ENCODE peak calls at places on chromosomes 4 and X, in nine cellular contexts. I is neural crest cell, E is HCT116, F is fibroblast of lung, T is WTC11, R is AG09319, B is lower lobe of right lung, U is cardiac fibroblast, Z is hepatocyte. N is an unnamed sample.

GRCh38 chr4:11623726-11624037 is 195.0 kb upstream of the HS3ST1 start:
- DNase-seq in B (no peak), T (peak), U (peak), R (no peak), I (no peak), Z (peak), E (no peak), F (no peak), N (no peak)

GRCh38 chrX:53072418-53073114 is 9.6 kb upstream of the TSPYL2 start:
- DNase-seq in Z (no peak), E (no peak), F (no peak), B (no peak), I (no peak), R (no peak), U (no peak), T (no peak), N (no peak)

GRCh38 chr4:38678078-38678477 is 14.1 kb downstream of the KLF3 start:
- DNase-seq in R (peak), U (peak), E (no peak), Z (no peak), T (no peak), B (no peak), I (no peak), F (peak), N (no peak)

GRCh38 chr4:120736312-120736711 is 186.2 kb downstream of the PRDM5 start:
- DNase-seq in E (no peak), R (no peak), I (no peak), T (no peak), B (no peak), F (peak), U (no peak), Z (no peak), N (no peak)

GRCh38 chrX:137151403-137151802 is 117.6 kb upstream of the GPR101 start:
- DNase-seq in I (no peak), E (no peak), B (no peak), Z (no peak), F (no peak), T (peak), U (no peak), R (no peak), N (no peak)

GRCh38 chr4:94577136-94577535 is 125.4 kb downstream of the PDLIM5 start:
- DNase-seq in E (no peak), Z (peak), B (no peak), R (no peak), I (no peak), U (peak), T (peak), F (peak), N (no peak)

GRCh38 chr4:2902126-2902525 is 58.5 kb downstream of the ADD1 start:
- DNase-seq in B (no peak), U (peak), E (no peak), R (no peak), Z (no peak), T (no peak), I (no peak), F (no peak), N (no peak)

GRCh38 chr4:176038789-176039188 is 26.9 kb upstream of the WDR17 start:
- DNase-seq in B (no peak), T (no peak), R (no peak), Z (no peak), I (no peak), U (no peak), F (no peak), E (no peak), N (no peak)

GRCh38 chr4:81651500-81651899 is 179.8 kb upstream of the RASGEF1B start:
- DNase-seq in T (no peak), B (no peak), E (no peak), F (peak), Z (peak), U (peak), I (no peak), R (no peak), N (no peak)

GRCh38 chr4:185896832-185897475 is 85.0 kb upstream of the SORBS2 start:
- DNase-seq in I (no peak), B (no peak), E (no peak), F (no peak), R (no peak), U (no peak), Z (no peak), T (no peak), N (no peak)

GRCh38 chrX:80237072-80237471 is 183.2 kb upstream of the TENT5D start:
- DNase-seq in I (no peak), U (no peak), R (no peak), Z (no peak), T (peak), B (no peak), F (no peak), E (no peak), N (no peak)

GRCh38 chr4:41256740-41257256 is at the start of gene UCHL1:
- DNase-seq in E (no peak), I (peak), U (peak), B (no peak), R (peak), F (peak), Z (peak), T (peak), N (peak)

GRCh38 chr4:184383497-184384055 is 90.8 kb downstream of the IRF2 start:
- DNase-seq in B (no peak), R (peak), Z (peak), I (no peak), E (peak), F (peak), U (peak), T (no peak), N (no peak)

GRCh38 chr4:105149771-105150170 is 3.1 kb downstream of the TET2 start:
- DNase-seq in R (no peak), F (peak), T (no peak), Z (peak), E (no peak), B (no peak), U (no peak), I (no peak), N (no peak)

GRCh38 chrX:97117572-97117971 is 233.9 kb downstream of the RPA4 start:
- DNase-seq in T (no peak), E (no peak), F (no peak), Z (no peak), U (no peak), B (no peak), R (no peak), I (no peak), N (no peak)

GRCh38 chrX:46865281-46865680 is 28.4 kb downstream of the RP2 start:
- DNase-seq in U (peak), R (no peak), F (peak), B (no peak), I (no peak), T (no peak), Z (no peak), E (no peak), N (no peak)

GRCh38 chr4:6019316-6020263 is 1.4 kb upstream of the C4orf50 start:
- DNase-seq in R (no peak), Z (peak), U (peak), B (no peak), T (peak), F (peak), E (peak), I (peak), N (peak)

GRCh38 chr4:105306158-105306781 is 159.6 kb downstream of the TET2 start:
- DNase-seq in F (peak), E (no peak), Z (no peak), R (no peak), B (no peak), U (peak), T (no peak), I (no peak), N (no peak)

GRCh38 chr4:7193040-7193958 is 961 bp downstream of the SORCS2 start:
- DNase-seq in E (no peak), I (no peak), Z (no peak), T (no peak), R (no peak), F (no peak), B (peak), U (no peak), N (peak)

GRCh38 chr4:115272585-115272984 is 159.2 kb upstream of the NDST4 start:
- DNase-seq in U (no peak), I (no peak), B (no peak), E (no peak), T (no peak), Z (no peak), F (no peak), R (no peak), N (no peak)

GRCh38 chr4:177251237-177251636 is 58.4 kb upstream of the NEIL3 start:
- DNase-seq in F (no peak), E (no peak), B (no peak), T (no peak), I (no peak), U (no peak), Z (peak), R (no peak), N (no peak)

GRCh38 chr4:140071806-140072205 is 82.2 kb downstream of the MAML3 start:
- DNase-seq in R (peak), F (peak), Z (no peak), T (no peak), I (no peak), U (peak), B (no peak), E (no peak), N (no peak)

GRCh38 chrX:126550816-126551215 is 1.8 kb downstream of the DCAF12L1 start:
- DNase-seq in R (no peak), F (no peak), I (no peak), U (no peak), B (no peak), T (no peak), E (no peak), Z (no peak), N (no peak)

GRCh38 chr4:135538698-135539097 is 1337.1 kb upstream of the PABPC4L start:
- DNase-seq in R (no peak), F (no peak), T (no peak), U (no peak), Z (no peak), I (no peak), E (no peak), B (no peak), N (no peak)

GRCh38 chr4:55675196-55675793 is 39.2 kb upstream of the NMU start:
- DNase-seq in E (no peak), T (no peak), I (no peak), B (no peak), Z (no peak), U (no peak), F (no peak), R (no peak), N (no peak)

GRCh38 chr4:121238461-121238860 is 74.3 kb upstream of the TNIP3 start:
- DNase-seq in F (no peak), Z (no peak), R (no peak), U (no peak), E (no peak), I (no peak), B (no peak), T (no peak), N (no peak)

GRCh38 chr4:14022428-14022827 is 394.9 kb upstream of the BOD1L1 start:
- DNase-seq in U (peak), R (no peak), I (no peak), B (no peak), E (no peak), T (no peak), F (peak), Z (no peak), N (no peak)

GRCh38 chr4:154626793-154627484 is 14.5 kb upstream of the FGG start:
- DNase-seq in E (peak), B (peak), I (peak), U (peak), F (peak), T (peak), R (no peak), Z (peak), N (no peak)

GRCh38 chr4:70722199-70722791 is 531 bp downstream of the RUFY3 start:
- DNase-seq in T (no peak), Z (no peak), U (peak), R (no peak), F (peak), E (no peak), B (no peak), I (no peak), N (no peak)

GRCh38 chrX:43068639-43069038 is 290.7 kb upstream of the PPP1R2C start:
- DNase-seq in I (no peak), T (no peak), R (no peak), E (no peak), B (no peak), Z (no peak), U (no peak), F (no peak), N (no peak)

GRCh38 chrX:43065978-43066377 is 288.0 kb upstream of the PPP1R2C start:
- DNase-seq in I (no peak), U (peak), Z (no peak), B (no peak), E (no peak), F (no peak), R (no peak), T (no peak), N (no peak)

DNA sequence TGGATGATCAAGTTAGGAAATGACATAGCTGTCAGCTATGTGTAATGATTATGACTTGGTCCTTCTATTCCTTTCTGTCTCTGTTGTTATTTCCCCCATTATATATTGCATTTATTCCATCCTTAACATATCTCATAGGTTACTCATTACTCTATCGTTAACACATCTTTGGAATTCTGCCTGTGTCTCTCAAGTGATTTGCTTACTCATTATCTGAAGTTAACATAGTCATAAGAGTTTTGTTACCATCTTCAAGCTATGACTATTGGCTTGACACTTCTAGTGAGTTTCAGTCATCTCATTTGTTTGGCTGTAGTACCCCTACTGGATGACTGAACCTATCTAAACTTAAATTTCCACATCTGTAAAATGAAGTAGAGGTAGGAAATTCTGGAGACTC is 286.1 kb upstream of the PPP1R2C start:
- DNase-seq in E (no peak), B (no peak), Z (no peak), I (no peak), F (no peak), U (no peak), T (no peak), R (no peak), N (no peak)
- TF ChIP-seq CTCF in E (no peak), B (no peak), Z (no peak), I (no peak), F (no peak), U (no peak), T (no peak), R (no peak), N (no peak)

GRCh38 chrX:135114392-135114791 is 5.9 kb downstream of the ETDB start:
- DNase-seq in F (no peak), B (no peak), U (no peak), I (no peak), E (no peak), T (no peak), R (no peak), Z (no peak), N (no peak)

GRCh38 chrX:135112743-135113142 is 7.6 kb downstream of the ETDB start:
- DNase-seq in Z (no peak), U (no peak), B (no peak), E (no peak), R (no peak), I (no peak), F (no peak), T (no peak), N (no peak)

GRCh38 chrX:135112096-135112729 is 8.1 kb downstream of the ETDB start:
- DNase-seq in E (peak), Z (peak), B (no peak), R (no peak), F (peak), I (no peak), U (peak), T (peak), N (no peak)
- TF ChIP-seq CTCF in E (peak), Z (peak), B (peak), R (peak), F (peak), I (peak), U (peak), T (peak), N (peak)

GRCh38 chr4:159303435-159303834 is 200.6 kb downstream of the RAPGEF2 start:
- DNase-seq in F (no peak), T (no peak), B (no peak), Z (no peak), U (no peak), E (no peak), R (no peak), I (no peak), N (no peak)

GRCh38 chr4:159312236-159312635 is 209.4 kb downstream of the RAPGEF2 start:
- DNase-seq in F (peak), E (no peak), T (no peak), Z (no peak), U (no peak), R (no peak), B (no peak), I (no peak), N (no peak)

GRCh38 chr4:159305129-159305528 is 202.2 kb downstream of the RAPGEF2 start:
- DNase-seq in I (no peak), B (no peak), F (peak), R (no peak), E (no peak), T (no peak), U (no peak), Z (no peak), N (no peak)

GRCh38 chr4:159307929-159308328 is 205.1 kb downstream of the RAPGEF2 start:
- DNase-seq in B (no peak), E (no peak), T (no peak), R (no peak), I (no peak), U (no peak), Z (no peak), F (no peak), N (no peak)

DNA sequence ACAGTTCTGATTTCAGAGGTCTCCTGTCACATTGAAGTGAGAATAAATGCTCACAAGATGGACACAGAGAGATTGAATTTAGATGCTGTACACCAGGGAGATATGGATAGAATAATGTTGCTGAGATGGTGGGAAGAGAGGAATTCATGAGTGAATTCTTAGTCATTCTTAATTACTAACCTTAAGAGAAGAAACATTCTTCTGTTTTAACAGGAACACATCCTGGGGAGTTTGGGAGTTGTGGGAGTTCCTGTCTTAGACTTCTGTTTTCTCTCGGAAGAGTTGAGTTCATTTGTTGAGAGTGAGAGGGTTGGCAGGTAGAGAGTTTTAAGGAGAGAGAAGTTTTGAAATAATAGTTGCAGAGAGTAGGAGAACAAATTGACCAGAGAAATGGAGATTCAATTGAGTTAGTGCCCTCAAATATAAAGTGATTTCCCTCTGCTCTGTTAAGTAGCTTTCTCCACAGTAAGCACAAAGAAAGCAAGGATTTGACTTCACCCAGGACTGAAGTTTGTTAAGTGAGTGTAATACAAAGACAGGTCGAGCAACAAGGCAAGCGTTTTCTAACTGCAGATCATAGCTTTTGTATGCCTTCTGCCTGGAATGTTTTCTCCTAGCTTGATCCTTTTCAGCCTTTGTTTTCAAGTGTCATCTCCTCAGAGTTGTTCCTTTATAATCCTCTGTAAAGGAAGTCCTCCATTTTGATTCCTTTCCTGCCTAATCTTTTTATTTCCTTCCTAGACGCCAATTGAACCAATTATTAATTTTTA is 205.9 kb downstream of the RAPGEF2 start:
- DNase-seq in T (no peak), I (no peak), Z (no peak), B (no peak), F (peak), U (no peak), R (no peak), E (no peak), N (no peak)
- TF ChIP-seq CTCF in T (no peak), I (no peak), Z (no peak), B (no peak), F (no peak), U (no peak), R (no peak), E (no peak), N (no peak)

GRCh38 chr4:127601029-127601428 is 31.7 kb upstream of the INTU start:
- DNase-seq in F (peak), I (no peak), Z (no peak), B (no peak), E (no peak), R (no peak), U (peak), T (no peak), N (no peak)

GRCh38 chr4:127606823-127607222 is 25.9 kb upstream of the INTU start:
- DNase-seq in I (no peak), R (no peak), F (peak), B (no peak), Z (no peak), T (no peak), U (no peak), E (no peak), N (no peak)

GRCh38 chr4:127609484-127609883 is 23.3 kb upstream of the INTU start:
- DNase-seq in R (no peak), B (no peak), I (no peak), U (no peak), T (no peak), Z (no peak), F (no peak), E (no peak), N (no peak)

GRCh38 chr4:127610488-127610887 is 22.3 kb upstream of the INTU start:
- DNase-seq in F (no peak), R (no peak), U (no peak), T (no peak), Z (no peak), B (no peak), I (no peak), E (no peak), N (no peak)

DNA sequence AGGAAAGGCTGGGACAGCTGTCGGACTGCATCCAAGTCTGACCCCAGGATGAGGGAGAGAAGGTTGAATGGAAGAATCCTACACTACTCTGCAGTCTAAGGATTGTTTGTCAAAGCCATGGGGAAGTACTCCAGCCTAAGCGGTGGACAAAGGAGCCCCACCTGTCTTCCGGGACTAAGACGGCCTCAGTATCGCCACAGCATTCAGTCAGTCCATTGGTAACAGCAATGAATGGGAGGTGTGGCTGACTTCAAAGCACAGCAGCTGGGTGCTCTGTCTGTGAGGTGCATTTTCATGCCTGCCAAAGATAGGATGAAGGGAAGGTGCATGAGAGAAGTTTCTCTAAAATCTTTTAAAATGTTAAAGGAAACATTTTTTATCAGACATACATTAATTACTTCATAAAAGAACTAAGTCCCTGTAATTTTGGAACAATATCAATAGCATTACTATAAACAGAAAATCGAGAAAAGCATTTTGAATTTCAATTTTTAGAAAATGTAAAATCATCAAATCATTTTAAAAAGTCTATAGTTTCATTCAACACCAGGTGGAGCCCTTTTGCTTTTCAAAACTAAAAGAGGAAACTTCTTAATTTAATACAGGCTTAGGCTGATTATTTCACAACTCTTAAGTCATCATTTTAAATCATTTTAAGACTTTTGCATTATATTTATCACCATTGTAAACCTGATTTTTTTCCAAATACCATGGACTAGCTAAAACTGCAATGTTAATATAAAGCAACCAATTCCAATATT is 27.6 kb upstream of the INTU start:
- DNase-seq in F (peak), Z (peak), U (peak), R (peak), E (peak), I (no peak), B (no peak), T (peak), N (no peak)
- TF ChIP-seq CTCF in F (peak), Z (peak), U (peak), R (peak), E (no peak), I (peak), B (peak), T (no peak), N (peak)

GRCh38 chr4:123418486-123418931 is 21.9 kb downstream of the SPRY1 start:
- DNase-seq in I (no peak), T (peak), R (peak), B (no peak), Z (peak), E (no peak), F (peak), U (peak), N (no peak)
- TF ChIP-seq CTCF in I (no peak), T (no peak), R (no peak), B (no peak), Z (no peak), E (no peak), F (no peak), U (no peak), N (no peak)

GRCh38 chr4:98728433-98728832 is 70.0 kb upstream of the TSPAN5 start:
- DNase-seq in U (peak), I (no peak), T (no peak), F (peak), E (no peak), R (no peak), Z (peak), B (no peak), N (no peak)
- TF ChIP-seq CTCF in U (no peak), I (no peak), T (no peak), F (no peak), E (no peak), R (no peak), Z (no peak), B (no peak), N (no peak)

N was measured in D721Med.